ENCODE peak calls at places on chromosome 20, in eight cellular contexts. P is PC-3, C is IMR-90, M is AG04449, T is GM12864, W is A549, F is endodermal cell, N is astrocyte of the spinal cord. R is an unnamed sample.

GRCh38 chr20:6636209-6637159 is 131.0 kb upstream of the BMP2 start:
- DNase-seq in W (peak; percentile 47), T (no peak), P (peak; percentile 82), C (peak; percentile 69), N (peak; percentile 78), F (peak; percentile 69), M (peak; percentile 7), R (no peak)

GRCh38 chr20:33393609-33394008 is 7.7 kb downstream of the CDK5RAP1 start:
- DNase-seq in C (peak; percentile 28), P (no peak), F (no peak), T (no peak), W (no peak), M (no peak), N (no peak), R (no peak)

GRCh38 chr20:36152266-36152665 is 2.3 kb upstream of the EPB41L1 start:
- DNase-seq in C (no peak), N (no peak), F (no peak), M (no peak), W (no peak), P (no peak), T (no peak), R (no peak)

GRCh38 chr20:48668451-48668946 is 159.3 kb downstream of the PREX1 start:
- DNase-seq in P (no peak), N (peak; percentile 23), W (no peak), C (no peak), F (no peak), M (no peak), T (no peak), R (no peak)

GRCh38 chr20:40991181-40991889 is 37.3 kb upstream of the TOP1 start:
- DNase-seq in C (no peak), P (no peak), F (no peak), M (no peak), W (no peak), N (no peak), T (peak; percentile 99), R (peak; percentile 85)

GRCh38 chr20:63138855-63139341 is 77.0 kb downstream of the YTHDF1 start:
- DNase-seq in F (no peak), P (peak; percentile 84), C (no peak), T (no peak), W (no peak), N (peak; percentile 32), M (no peak), R (no peak)

GRCh38 chr20:58986968-58987517 is 6.0 kb downstream of the NELFCD start:
- DNase-seq in C (no peak), F (peak; percentile 14), P (no peak), M (no peak), T (no peak), N (no peak), W (no peak), R (no peak)

GRCh38 chr20:32429745-32430360 is 71.7 kb downstream of the ASXL1 start:
- DNase-seq in C (no peak), W (no peak), F (no peak), T (no peak), N (no peak), M (no peak), P (no peak), R (no peak)

GRCh38 chr20:10986586-10986985 is 312.8 kb upstream of the JAG1 start:
- DNase-seq in N (peak; percentile 71), T (no peak), M (peak; percentile 58), C (peak; percentile 10), F (no peak), P (no peak), W (no peak), R (no peak)

GRCh38 chr20:41139227-41140093 is 2.1 kb downstream of the PLCG1 start:
- DNase-seq in P (no peak), N (no peak), T (no peak), W (no peak), F (no peak), C (no peak), M (no peak), R (no peak)

GRCh38 chr20:35269055-35269781 is 8.7 kb downstream of the MMP24OS start:
- DNase-seq in M (no peak), P (peak; percentile 67), C (peak; percentile 62), T (no peak), F (peak; percentile 96), W (peak; percentile 81), N (peak; percentile 56), R (no peak)

GRCh38 chr20:54194724-54195438 is 13.0 kb upstream of the PFDN4 start:
- DNase-seq in W (peak; percentile 76), M (no peak), F (no peak), C (peak; percentile 3), T (no peak), N (no peak), P (peak; percentile 59), R (no peak)
- TF ChIP-seq CTCF in W (no peak), M (no peak), F (peak; percentile 70), C (no peak), T (peak; percentile 49), N (peak; percentile 12), P (peak; percentile 37), R (peak; percentile 1)

DNA sequence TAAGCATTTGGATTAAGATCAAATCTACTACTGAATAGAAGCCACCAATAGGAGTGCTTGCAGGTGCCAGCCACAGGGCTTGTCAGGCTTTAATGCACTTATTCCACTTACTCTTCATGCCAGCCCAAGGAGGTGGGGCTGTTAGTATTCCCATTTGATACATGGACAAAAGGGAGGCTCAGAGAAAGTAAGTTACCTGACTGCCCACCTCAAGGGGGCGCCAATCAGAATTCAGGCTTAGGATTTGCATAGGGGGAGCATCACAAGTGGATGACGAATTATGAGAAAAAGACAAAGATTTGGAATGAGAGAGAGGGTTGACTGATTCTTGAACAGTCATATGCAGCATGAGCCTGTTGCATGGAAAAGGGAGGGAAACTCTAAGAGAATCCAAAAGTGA is 188.4 kb upstream of the TSHZ2 start:
- DNase-seq in F (peak; percentile 82), N (no peak), C (no peak), M (no peak), P (no peak), T (no peak), W (peak; percentile 24), R (no peak)
- H3K4me3 ChIP-seq in F (no peak overlapping the region), N (no peak overlapping the region), C (no peak overlapping the region), M (no peak overlapping the region), P (no peak overlapping the region), T (no peak overlapping the region), W (no peak overlapping the region), R (no peak overlapping the region)

GRCh38 chr20:53597085-53597482 is 3.4 kb upstream of the ZNF217 start:
- DNase-seq in W (no peak), P (peak; percentile 84), T (no peak), N (no peak), C (no peak), F (peak; percentile 39), M (no peak), R (no peak)

GRCh38 chr20:53598140-53599038 is 4.8 kb upstream of the ZNF217 start:
- DNase-seq in P (no peak), M (no peak), T (no peak), W (no peak), F (peak; percentile 48), C (no peak), N (no peak), R (no peak)

GRCh38 chr20:53597521-53598120 is 4.0 kb upstream of the ZNF217 start:
- DNase-seq in W (no peak), F (peak; percentile 46), C (no peak), M (no peak), T (no peak), P (peak; percentile 42), N (no peak), R (no peak)

GRCh38 chr20:53595018-53595378 is 1.4 kb upstream of the ZNF217 start:
- DNase-seq in T (no peak), W (no peak), P (peak; percentile 43), F (no peak), M (no peak), C (no peak), N (peak; percentile 34), R (no peak)

GRCh38 chr20:53594068-53595017 is 704 bp upstream of the ZNF217 start:
- DNase-seq in M (no peak), T (no peak), W (peak; percentile 95), C (peak; percentile 90), P (peak; percentile 98), N (peak; percentile 92), F (peak; percentile 99), R (peak; percentile 91)
- TF ChIP-seq CTCF in M (peak; percentile 9), T (peak; percentile 35), W (peak; percentile 45), C (peak; percentile 24), P (no peak), N (no peak), F (peak; percentile 67), R (no peak)

GRCh38 chr20:51696304-51697118 is 71.7 kb downstream of the ATP9A start:
- DNase-seq in T (no peak), C (no peak), M (no peak), F (no peak), P (peak; percentile 68), N (peak; percentile 41), W (no peak), R (no peak)
- H3K4me3 ChIP-seq in T (no peak overlapping the region), C (no peak overlapping the region), M (no peak overlapping the region), F (peak overlapping the region; percentile 23), P (peak overlapping the region; percentile 50), N (no peak overlapping the region), W (peak overlapping the region; percentile 9), R (no peak overlapping the region)

GRCh38 chr20:17530716-17531536 is at the start of gene BFSP1:
- DNase-seq in M (no peak), C (peak; percentile 52), T (no peak), W (peak; percentile 79), P (peak; percentile 69), F (peak; percentile 90), N (peak; percentile 56), R (peak; percentile 63)
- TF ChIP-seq CTCF in M (no peak), C (no peak), T (no peak), W (peak; percentile 12), P (no peak), F (no peak), N (no peak), R (no peak)